ENCODE peak calls at places on chromosomes 11 and 22, in eight cellular contexts. T, C, L, J, I, Z, V and G are unnamed samples.
A peak's percentile ranks its signal among the peaks of the same experiment; 100 is the strongest.

GRCh38 chr11:587978-588380 is 11.7 kb downstream of the PHRF1 start:
- DNase-seq in T (peak; percentile 98), C (no peak), L (no peak), J (no peak), I (peak; percentile 80), Z (peak; percentile 51), V (peak; percentile 66), G (peak; percentile 96)

GRCh38 chr11:130763087-130763980 is 152.9 kb downstream of the SNX19 start:
- DNase-seq in T (no peak), C (no peak), L (peak; percentile 63), J (no peak), I (no peak), Z (no peak), V (no peak), G (no peak)

GRCh38 chr11:114174712-114175495 is 115.4 kb downstream of the ZBTB16 start:
- DNase-seq in T (no peak), C (no peak), L (no peak), J (no peak), I (no peak), Z (no peak), V (no peak), G (no peak)

GRCh38 chr11:100769617-100770016 is 82.5 kb downstream of the ARHGAP42 start:
- DNase-seq in T (no peak), C (no peak), L (no peak), J (no peak), I (no peak), Z (no peak), V (no peak), G (no peak)

GRCh38 chr22:17035246-17035645 is 27.2 kb upstream of the GAB4 start:
- DNase-seq in T (peak; percentile 69), C (no peak), L (no peak), J (peak; percentile 14), I (no peak), Z (no peak), V (no peak), G (no peak)

GRCh38 chr22:49946612-49947295 is 13.8 kb upstream of the PIM3 start:
- DNase-seq in T (no peak), C (no peak), L (no peak), J (no peak), I (no peak), Z (no peak), V (no peak), G (no peak)

GRCh38 chr11:2666828-2667570 is 32.8 kb downstream of the KCNQ1OT1 start:
- DNase-seq in T (no peak), C (no peak), L (no peak), J (no peak), I (no peak), Z (no peak), V (no peak), G (no peak)

GRCh38 chr11:124518900-124519541 is 24.4 kb downstream of the OR8B12 start:
- DNase-seq in T (no peak), C (no peak), L (no peak), J (peak; percentile 40), I (no peak), Z (no peak), V (peak; percentile 26), G (no peak)

GRCh38 chr22:50118557-50119168 is 28.9 kb downstream of the MOV10L1 start:
- DNase-seq in T (peak; percentile 72), C (no peak), L (no peak), J (no peak), I (no peak), Z (no peak), V (peak; percentile 99), G (peak; percentile 99)

GRCh38 chr22:19723990-19724827 is 870 bp downstream of the GP1BB start:
- DNase-seq in T (no peak), C (peak; percentile 61), L (no peak), J (no peak), I (peak; percentile 48), Z (peak; percentile 49), V (peak; percentile 22), G (peak; percentile 46)

GRCh38 chr11:110565344-110565684 is 135.6 kb downstream of the FDX1 start:
- DNase-seq in T (peak; percentile 27), C (no peak), L (no peak), J (no peak), I (no peak), Z (no peak), V (peak; percentile 32), G (peak; percentile 49)

GRCh38 chr11:2991477-2992233 is 474 bp downstream of the NAP1L4 start:
- DNase-seq in T (peak; percentile 61), C (no peak), L (no peak), J (peak; percentile 53), I (no peak), Z (peak; percentile 24), V (peak; percentile 57), G (peak; percentile 67)

GRCh38 chr11:60995798-60996197 is 24.3 kb downstream of the CD6 start:
- DNase-seq in T (no peak), C (no peak), L (no peak), J (no peak), I (no peak), Z (no peak), V (peak; percentile 39), G (no peak)

GRCh38 chr11:65522640-65523322 is 2.1 kb upstream of the SCYL1 start:
- DNase-seq in T (no peak), C (no peak), L (no peak), J (peak; percentile 32), I (no peak), Z (no peak), V (peak; percentile 51), G (peak; percentile 62)

GRCh38 chr11:73645570-73645969 is 811 bp upstream of the PLEKHB1 start:
- DNase-seq in T (no peak), C (no peak), L (no peak), J (no peak), I (no peak), Z (no peak), V (no peak), G (no peak)

GRCh38 chr22:49253656-49254055 is 574.0 kb downstream of the BRD1 start:
- DNase-seq in T (no peak), C (no peak), L (no peak), J (no peak), I (no peak), Z (no peak), V (no peak), G (no peak)

GRCh38 chr11:59221438-59221837 is 8.7 kb upstream of the MPEG1 start:
- DNase-seq in T (no peak), C (peak; percentile 91), L (no peak), J (no peak), I (no peak), Z (no peak), V (peak; percentile 79), G (no peak)

GRCh38 chr11:122721964-122722266 is 66.4 kb downstream of the UBASH3B start:
- DNase-seq in T (no peak), C (peak; percentile 90), L (no peak), J (no peak), I (no peak), Z (no peak), V (peak; percentile 76), G (peak; percentile 84)